ENCODE peak calls at places on chromosomes 12 and 14, in four cellular contexts. N is stimulated activated CD4-positive, alpha-beta T cell treated with anti-CD3 and anti-CD28 coated beads, Interleukin-4, amount 100 ng/mL, for 1 hour; U is head of caudate nucleus; Q is DMS79. D is an unnamed sample.

GRCh38 chr12:123441523-123442164 is 5.2 kb upstream of the RILPL2 start:
- DNase-seq in N (no peak), U (no peak), Q (no peak), D (no peak)

GRCh38 chr12:47223848-47224213 is 144.1 kb upstream of the AMIGO2 start:
- DNase-seq in N (no peak), U (no peak), Q (no peak), D (no peak)

GRCh38 chr14:94001501-94002396 is 4.6 kb downstream of the CCDC197 start:
- DNase-seq in N (peak; percentile 58), U (peak; percentile 72), Q (peak; percentile 41), D (peak; percentile 63)

GRCh38 chr12:129607756-129608155 is 296.1 kb downstream of the TMEM132D start:
- DNase-seq in N (no peak), U (no peak), Q (no peak), D (no peak)

GRCh38 chr14:85122690-85123089 is 407.3 kb upstream of the FLRT2 start:
- DNase-seq in N (no peak), U (no peak), Q (no peak), D (no peak)

GRCh38 chr14:64929003-64929337 is 13.6 kb downstream of the GPX2 start:
- DNase-seq in N (no peak), U (no peak), Q (no peak), D (no peak)

GRCh38 chr12:81077686-81078441 is at the start of gene ACSS3:
- DNase-seq in N (no peak), U (peak; percentile 62), Q (peak; percentile 3), D (no peak)

GRCh38 chr12:109621864-109622485 is 48.4 kb downstream of the MVK start:
- DNase-seq in N (no peak), U (no peak), Q (peak; percentile 45), D (no peak)

GRCh38 chr14:52694761-52695480 is 437 bp downstream of the ERO1A start:
- DNase-seq in N (peak; percentile 48), U (peak; percentile 30), Q (peak; percentile 61), D (no peak)

GRCh38 chr12:78431931-78432330 is 432.6 kb upstream of the SYT1 start:
- DNase-seq in N (no peak), U (no peak), Q (no peak), D (no peak)

GRCh38 chr12:132761032-132761910 is at the start of gene ANKLE2:
- DNase-seq in N (peak; percentile 62), U (peak; percentile 41), Q (peak; percentile 29), D (no peak)

GRCh38 chr12:2613674-2614073 is 181.1 kb upstream of the FKBP4 start:
- DNase-seq in N (peak; percentile 8), U (no peak), Q (no peak), D (no peak)

GRCh38 chr12:68508536-68509050 is 102.1 kb upstream of the RAP1B start:
- DNase-seq in N (no peak), U (no peak), Q (no peak), D (no peak)

GRCh38 chr12:12976366-12976765 is 23.7 kb downstream of the HEBP1 start:
- DNase-seq in N (no peak), U (no peak), Q (peak; percentile 84), D (no peak)

GRCh38 chr12:76158518-76159321 is 74.2 kb upstream of the NAP1L1 start:
- DNase-seq in N (peak; percentile 63), U (peak; percentile 57), Q (no peak), D (no peak)

GRCh38 chr12:107372229-107372658 is 278.9 kb upstream of the CRY1 start:
- DNase-seq in N (no peak), U (no peak), Q (no peak), D (peak; percentile 56)

GRCh38 chr12:13835657-13836056 is 145.7 kb downstream of the GRIN2B start:
- DNase-seq in N (no peak), U (peak; percentile 41), Q (no peak), D (no peak)

GRCh38 chr12:111440631-111441030 is 34.9 kb downstream of the SH2B3 start:
- DNase-seq in N (no peak), U (no peak), Q (no peak), D (no peak)

GRCh38 chr14:81402123-81402495 is 2.0 kb upstream of the STON2 start:
- DNase-seq in N (no peak), U (no peak), Q (no peak), D (no peak)

GRCh38 chr12:4648099-4648498 is 752 bp downstream of the AKAP3 start:
- DNase-seq in N (no peak), U (no peak), Q (no peak), D (no peak)

GRCh38 chr14:63986789-63987533 is 134.2 kb downstream of the SYNE2 start:
- DNase-seq in N (no peak), U (no peak), Q (peak; percentile 9), D (no peak)

GRCh38 chr12:95624544-95624943 is 73.3 kb upstream of the USP44 start:
- DNase-seq in N (no peak), U (no peak), Q (no peak), D (no peak)

GRCh38 chr14:104386281-104386841 is 193.2 kb upstream of the C14orf180 start:
- DNase-seq in N (no peak), U (no peak), Q (no peak), D (no peak)

GRCh38 chr12:109800536-109800935 is 32.7 kb downstream of the TRPV4 start:
- DNase-seq in N (no peak), U (no peak), Q (no peak), D (no peak)

GRCh38 chr12:104465379-104465778 is 8.6 kb downstream of the CHST11 start:
- DNase-seq in N (no peak), U (no peak), Q (no peak), D (no peak)

GRCh38 chr12:111407371-111408115 is 1.8 kb downstream of the SH2B3 start:
- DNase-seq in N (no peak), U (no peak), Q (no peak), D (no peak)

GRCh38 chr12:92802906-92803305 is 100.1 kb downstream of the PLEKHG7 start:
- DNase-seq in N (no peak), U (no peak), Q (no peak), D (no peak)

GRCh38 chr12:29176951-29177350 is 27.9 kb downstream of the FAR2 start:
- DNase-seq in N (no peak), U (no peak), Q (no peak), D (no peak)

GRCh38 chr12:6534158-6534913 is at the start of gene GAPDH:
- DNase-seq in N (peak; percentile 87), U (peak; percentile 98), Q (peak; percentile 97), D (peak; percentile 85)

GRCh38 chr14:71463807-71464206 is 468.4 kb upstream of the RGS6 start:
- DNase-seq in N (no peak), U (no peak), Q (no peak), D (no peak)

GRCh38 chr14:77040995-77041744 is 12.7 kb upstream of the IRF2BPL start:
- DNase-seq in N (no peak), U (no peak), Q (no peak), D (no peak)

GRCh38 chr12:3464561-3464960 is 26.4 kb upstream of the PRMT8 start:
- DNase-seq in N (no peak), U (no peak), Q (no peak), D (no peak)

GRCh38 chr14:92473947-92474535 is 39.5 kb upstream of the RIN3 start:
- DNase-seq in N (no peak), U (no peak), Q (no peak), D (peak; percentile 13)

GRCh38 chr14:37583358-37584210 is 11.5 kb downstream of the FOXA1 start:
- DNase-seq in N (no peak), U (no peak), Q (peak; percentile 85), D (peak; percentile 66)

GRCh38 chr12:4421590-4422031 is 24.0 kb downstream of the FGF6 start:
- DNase-seq in N (no peak), U (no peak), Q (no peak), D (no peak)

GRCh38 chr12:77256924-77257323 is 191.6 kb upstream of the E2F7 start:
- DNase-seq in N (no peak), U (no peak), Q (no peak), D (no peak)

GRCh38 chr12:54135621-54136027 is 53.2 kb downstream of the SMUG1 start:
- DNase-seq in N (no peak), U (no peak), Q (peak; percentile 38), D (no peak)

GRCh38 chr12:27081668-27082091 is 698 bp downstream of the C12orf71 start:
- DNase-seq in N (no peak), U (no peak), Q (no peak), D (no peak)

GRCh38 chr12:82057770-82058169 is 298.6 kb upstream of the PPFIA2 start:
- DNase-seq in N (no peak), U (no peak), Q (no peak), D (no peak)